ENCODE peak calls at places on chromosomes 4 and X, in ten cellular contexts. S is epithelial cell of esophagus; X is activated T-cell treated with anti-CD3 and anti-CD28 coated beads for 1 hour; V is NB4; Q is AG08395; H is AG09309; J is DMS53; I is stimulated activated CD4-positive, alpha-beta T cell treated with anti-CD3 and anti-CD28 coated beads, Interleukin-2, amount 100 ng/mL, for 24 hours; P is islet precursor cell; N is T-helper 17 cell. L is an unnamed sample.

GRCh38 chr4:183828125-183828524 is 77.0 kb upstream of the STOX2 start:
- DNase-seq in S (peak; percentile 79), X (no peak), V (no peak), Q (no peak), H (no peak), J (no peak), I (no peak), P (no peak), N (no peak), L (no peak)

GRCh38 chrX:79330022-79330421 is 37.1 kb downstream of the ITM2A start:
- DNase-seq in S (no peak), X (no peak), V (no peak), Q (no peak), H (no peak), J (no peak), I (no peak), P (no peak), N (no peak), L (peak; percentile 15)

GRCh38 chr4:3803475-3803847 is 37.3 kb downstream of the ADRA2C start:
- DNase-seq in S (no peak), X (no peak), V (no peak), Q (no peak), H (no peak), J (no peak), I (no peak), P (no peak), N (no peak), L (no peak)

GRCh38 chr4:100843897-100844296 is 326.1 kb upstream of the EMCN start:
- DNase-seq in S (no peak), X (no peak), V (no peak), Q (no peak), H (no peak), J (no peak), I (no peak), P (no peak), N (no peak), L (no peak)

GRCh38 chrX:47651043-47651905 is 911 bp upstream of the ELK1 start:
- DNase-seq in S (no peak), X (no peak), V (no peak), Q (no peak), H (no peak), J (no peak), I (no peak), P (peak; percentile 29), N (no peak), L (no peak)

GRCh38 chr4:43339435-43339834 is 446.9 kb downstream of the GRXCR1 start:
- DNase-seq in S (peak; percentile 90), X (no peak), V (no peak), Q (peak; percentile 10), H (no peak), J (no peak), I (no peak), P (no peak), N (no peak), L (no peak)

GRCh38 chr4:174120446-174121142 is 162.9 kb downstream of the FBXO8 start:
- DNase-seq in S (peak; percentile 59), X (no peak), V (peak; percentile 68), Q (peak; percentile 65), H (peak; percentile 31), J (peak; percentile 83), I (no peak), P (peak; percentile 74), N (no peak), L (peak; percentile 36)

GRCh38 chrX:150958177-150958576 is 25.0 kb upstream of the HMGB3 start:
- DNase-seq in S (no peak), X (no peak), V (no peak), Q (no peak), H (no peak), J (peak; percentile 47), I (no peak), P (no peak), N (no peak), L (no peak)

GRCh38 chrX:72652132-72652531 is 62.0 kb downstream of the PHKA1 start:
- DNase-seq in S (no peak), X (no peak), V (no peak), Q (no peak), H (no peak), J (no peak), I (no peak), P (no peak), N (no peak), L (no peak)

GRCh38 chrX:100647739-100648138 is 3.7 kb downstream of the SRPX2 start:
- DNase-seq in S (no peak), X (no peak), V (no peak), Q (no peak), H (no peak), J (peak; percentile 70), I (no peak), P (no peak), N (no peak), L (no peak)

GRCh38 chr4:102554482-102554881 is 53.3 kb downstream of the NFKB1 start:
- DNase-seq in S (no peak), X (no peak), V (no peak), Q (peak; percentile 36), H (no peak), J (no peak), I (no peak), P (peak; percentile 68), N (no peak), L (no peak)

GRCh38 chr4:150769235-150769634 is 187.3 kb downstream of the MAB21L2 start:
- DNase-seq in S (peak; percentile 71), X (no peak), V (peak; percentile 47), Q (peak; percentile 65), H (peak; percentile 13), J (peak; percentile 62), I (no peak), P (no peak), N (no peak), L (no peak)

GRCh38 chr4:109733728-109734127 is 3.9 kb upstream of the PLA2G12A start:
- DNase-seq in S (no peak), X (no peak), V (no peak), Q (no peak), H (no peak), J (no peak), I (no peak), P (no peak), N (no peak), L (no peak)

GRCh38 chr4:187767687-187768086 is 227.9 kb upstream of the ZFP42 start:
- DNase-seq in S (no peak), X (no peak), V (no peak), Q (no peak), H (no peak), J (no peak), I (no peak), P (no peak), N (no peak), L (no peak)

GRCh38 chr4:83316459-83317170 is 18.0 kb downstream of the HPSE start:
- DNase-seq in S (peak; percentile 95), X (no peak), V (peak; percentile 84), Q (no peak), H (no peak), J (no peak), I (no peak), P (no peak), N (no peak), L (no peak)

GRCh38 chr4:84483738-84484137 is 15.4 kb downstream of the NKX6-1 start:
- DNase-seq in S (no peak), X (no peak), V (no peak), Q (no peak), H (no peak), J (no peak), I (no peak), P (no peak), N (no peak), L (no peak)

GRCh38 chrX:128035318-128035717 is 16.9 kb downstream of the ACTRT1 start:
- DNase-seq in S (no peak), X (no peak), V (no peak), Q (no peak), H (no peak), J (no peak), I (no peak), P (no peak), N (no peak), L (no peak)

GRCh38 chr4:88859191-88859812 is 161.7 kb upstream of the NAP1L5 start:
- DNase-seq in S (no peak), X (no peak), V (no peak), Q (no peak), H (no peak), J (no peak), I (no peak), P (no peak), N (no peak), L (no peak)

GRCh38 chr4:26248647-26249046 is 72.2 kb upstream of the RBPJ start:
- DNase-seq in S (no peak), X (no peak), V (peak; percentile 26), Q (peak; percentile 30), H (no peak), J (peak; percentile 54), I (no peak), P (no peak), N (no peak), L (no peak)

GRCh38 chrX:31213941-31214340 is 142.1 kb upstream of the FTHL17 start:
- DNase-seq in S (peak; percentile 43), X (no peak), V (peak; percentile 3), Q (peak; percentile 26), H (no peak), J (peak; percentile 50), I (no peak), P (no peak), N (no peak), L (peak; percentile 35)

GRCh38 chrX:53481093-53481492 is 46.9 kb upstream of the HSD17B10 start:
- DNase-seq in S (peak; percentile 37), X (no peak), V (peak; percentile 45), Q (no peak), H (no peak), J (peak; percentile 29), I (no peak), P (no peak), N (no peak), L (peak; percentile 37)

GRCh38 chrX:13250831-13251612 is 68.8 kb downstream of the ATXN3L start:
- DNase-seq in S (no peak), X (no peak), V (peak; percentile 37), Q (peak; percentile 88), H (peak; percentile 95), J (no peak), I (no peak), P (no peak), N (no peak), L (no peak)

GRCh38 chr4:123555500-123556273 is 159.1 kb downstream of the SPRY1 start:
- DNase-seq in S (peak; percentile 92), X (no peak), V (peak; percentile 43), Q (peak; percentile 14), H (peak; percentile 39), J (peak; percentile 87), I (no peak), P (no peak), N (no peak), L (no peak)

GRCh38 chrX:55710701-55711100 is 6.8 kb upstream of the RRAGB start:
- DNase-seq in S (peak; percentile 64), X (no peak), V (no peak), Q (peak; percentile 40), H (peak; percentile 17), J (no peak), I (no peak), P (no peak), N (no peak), L (no peak)

GRCh38 chr4:118931791-118932190 is 43.1 kb downstream of the SYNPO2 start:
- DNase-seq in S (no peak), X (no peak), V (no peak), Q (no peak), H (no peak), J (no peak), I (no peak), P (no peak), N (no peak), L (no peak)

GRCh38 chr4:76410621-76411020 is 10.3 kb downstream of the CCDC158 start:
- DNase-seq in S (no peak), X (no peak), V (no peak), Q (no peak), H (no peak), J (no peak), I (no peak), P (no peak), N (no peak), L (no peak)

GRCh38 chr4:122874194-122874593 is 47.6 kb downstream of the FGF2 start:
- DNase-seq in S (peak; percentile 78), X (no peak), V (peak; percentile 2), Q (peak; percentile 67), H (peak; percentile 66), J (no peak), I (no peak), P (no peak), N (no peak), L (no peak)

GRCh38 chrX:110743679-110744340 is 51.8 kb downstream of the CHRDL1 start:
- DNase-seq in S (peak; percentile 0), X (no peak), V (no peak), Q (no peak), H (no peak), J (no peak), I (no peak), P (no peak), N (no peak), L (no peak)

L was measured in ELF-1.